ENCODE peak calls at places on chromosomes 7 and 10, in five cellular contexts. E, J, M, S and V are unnamed samples.

GRCh38 chr10:32237644-32238345 is 109.2 kb downstream of the EPC1 start:
- DNase-seq in S (no peak), J (no peak), E (no peak), M (no peak), V (no peak)

GRCh38 chr7:45294559-45294958 is 137.0 kb downstream of the RAMP3 start:
- DNase-seq in S (no peak), M (no peak), J (no peak), E (no peak), V (no peak)

GRCh38 chr7:127256326-127256725 is 3.6 kb upstream of the GRM8 start:
- DNase-seq in S (no peak), J (no peak), M (no peak), E (no peak), V (no peak)

GRCh38 chr7:16649196-16649595 is 3.2 kb downstream of the BZW2 start:
- DNase-seq in J (no peak), E (no peak), M (no peak), S (no peak), V (no peak)

GRCh38 chr7:154299736-154300135 is 247.5 kb downstream of the DPP6 start:
- DNase-seq in M (no peak), E (no peak), S (no peak), J (no peak), V (no peak)

GRCh38 chr7:7100432-7100849 is 81.9 kb upstream of the C1GALT1 start:
- DNase-seq in S (peak), M (no peak), E (no peak), J (peak), V (no peak)

GRCh38 chr7:12130664-12131063 is 80.4 kb upstream of the TMEM106B start:
- DNase-seq in S (no peak), J (no peak), E (no peak), M (no peak), V (no peak)

GRCh38 chr10:31147220-31147608 is 115.5 kb upstream of the ZNF438 start:
- DNase-seq in M (no peak), E (no peak), S (no peak), J (no peak), V (peak)

GRCh38 chr10:79137826-79138225 is 69.1 kb downstream of the ZMIZ1 start:
- DNase-seq in M (peak), E (peak), S (no peak), J (no peak), V (no peak)

GRCh38 chr7:70334295-70334694 is 736.0 kb downstream of the AUTS2 start:
- DNase-seq in S (no peak), J (no peak), E (no peak), M (no peak), V (no peak)

DNA sequence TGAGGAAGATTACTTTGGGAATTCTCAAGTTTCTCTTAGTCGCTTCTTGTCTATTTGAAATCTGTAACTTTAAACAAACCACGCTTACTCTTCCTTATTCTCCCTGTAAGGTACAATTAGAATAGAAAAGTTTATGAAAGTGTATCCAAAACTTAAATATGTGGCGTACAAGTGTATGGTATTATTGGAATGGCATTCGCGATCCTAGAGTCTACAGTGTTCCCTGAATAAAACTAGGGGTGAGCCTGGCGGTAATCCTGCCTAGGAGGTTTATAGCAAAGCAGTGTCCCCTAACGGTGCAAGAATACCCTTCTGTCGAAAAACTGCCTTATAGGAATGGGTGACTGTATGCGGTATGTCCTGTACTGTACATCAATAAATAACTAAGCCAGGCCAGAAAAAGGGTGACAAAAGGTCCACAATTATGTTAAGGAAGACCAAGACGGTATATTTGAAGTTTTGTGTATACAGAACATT is 1.2 kb downstream of the TASOR2 start:
- DNase-seq in S (no peak), J (peak), E (no peak), M (no peak), V (no peak)
- TF ChIP-seq CTCF in S (no peak), J (no peak), E (no peak), M (no peak), V (no peak)

DNA sequence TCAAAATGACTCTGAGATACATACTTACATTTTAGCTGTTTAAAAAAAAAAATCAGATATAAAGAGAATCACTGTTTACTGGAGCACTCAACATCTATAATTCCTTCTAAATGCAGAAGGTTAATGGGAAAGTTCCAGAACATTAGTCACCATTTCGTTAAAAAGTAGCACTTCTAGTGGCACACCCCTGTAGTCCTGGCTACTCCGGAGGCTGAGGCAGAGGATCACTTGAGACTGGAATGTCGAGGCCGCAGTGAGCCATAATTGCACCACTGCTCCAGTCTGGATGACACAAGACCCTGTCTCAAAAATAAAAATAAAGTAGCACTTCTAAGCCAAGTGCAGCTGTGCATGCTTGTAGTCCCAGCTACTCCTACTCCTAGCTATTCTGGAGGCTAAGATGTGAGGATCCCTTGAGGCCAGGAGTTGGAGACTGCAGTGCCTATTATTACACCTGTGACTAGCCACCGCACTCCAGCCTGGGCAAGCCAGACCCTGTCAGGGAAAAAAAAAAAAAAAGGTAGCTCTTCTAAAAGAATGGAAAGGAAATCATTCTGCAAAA is 2.2 kb downstream of the FGFBP3 start:
- DNase-seq in S (no peak), M (no peak), E (no peak), J (no peak), V (no peak)
- H3K4me3 ChIP-seq in S (peak), M (no peak), E (no peak), J (peak), V (peak)

GRCh38 chr7:128892521-128893250 is 17.8 kb downstream of the KCP start:
- DNase-seq in S (no peak), M (no peak), E (no peak), J (no peak), V (no peak)

GRCh38 chr7:128890306-128891109 is 20.0 kb downstream of the KCP start:
- DNase-seq in M (no peak), S (peak), J (peak), E (no peak), V (no peak)

GRCh38 chr7:128893251-128894100 is 17.0 kb downstream of the KCP start:
- DNase-seq in E (no peak), S (no peak), J (no peak), M (no peak), V (no peak)

GRCh38 chr7:128891942-128892269 is 18.6 kb downstream of the KCP start:
- DNase-seq in J (no peak), E (no peak), S (no peak), M (no peak), V (no peak)

GRCh38 chr7:128891110-128891941 is 19.2 kb downstream of the KCP start:
- DNase-seq in M (no peak), J (peak), E (no peak), S (peak), V (no peak)
- TF ChIP-seq CTCF in M (no peak), J (peak), E (no peak), S (peak), V (no peak)

DNA sequence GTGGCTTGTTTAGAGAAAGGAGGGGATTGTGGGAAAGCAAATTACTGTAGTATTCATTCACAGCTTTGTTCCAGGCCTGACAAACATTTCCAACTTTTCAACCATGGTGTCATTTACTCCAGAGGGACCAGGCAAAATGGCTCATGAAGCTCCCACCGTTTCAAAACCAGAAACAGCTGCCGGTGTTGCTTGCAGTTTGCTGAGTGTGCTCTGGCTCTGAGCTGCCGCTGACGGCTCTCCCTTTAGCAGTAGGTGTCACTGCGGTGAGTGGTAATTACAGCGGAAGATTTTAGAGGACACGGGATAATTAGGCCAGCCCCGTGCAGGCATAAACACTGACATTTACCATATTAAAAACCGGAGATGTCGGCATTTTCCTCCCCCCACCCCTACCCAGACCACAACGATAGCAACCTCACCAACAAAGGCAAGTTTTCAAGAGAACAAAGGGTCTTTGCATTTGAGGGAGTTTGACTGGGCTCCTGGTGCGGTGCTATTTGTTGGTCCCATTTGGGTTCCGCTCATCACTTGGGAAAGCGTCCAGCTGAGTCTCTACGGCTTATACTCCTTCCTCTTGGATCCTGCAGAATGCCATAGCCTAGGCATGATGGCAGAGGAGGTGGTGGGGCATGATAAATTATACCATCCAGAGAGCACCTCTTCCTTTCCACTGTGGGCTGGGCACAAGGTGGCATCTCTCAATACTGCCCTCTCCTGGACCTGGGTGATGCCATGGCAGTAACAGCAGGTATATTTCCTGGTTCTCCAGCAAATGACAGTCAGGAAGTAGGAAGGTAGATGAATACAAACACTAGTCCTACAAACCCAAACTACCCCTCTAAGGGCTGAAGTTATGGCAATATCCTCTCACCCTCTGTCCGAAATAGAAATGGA is 1005.2 kb downstream of the KCNMA1 start:
- DNase-seq in J (peak), S (peak), E (no peak), M (peak), V (no peak)
- H3K4me3 ChIP-seq in J (peak), S (peak), E (no peak), M (no peak), V (no peak)

DNA sequence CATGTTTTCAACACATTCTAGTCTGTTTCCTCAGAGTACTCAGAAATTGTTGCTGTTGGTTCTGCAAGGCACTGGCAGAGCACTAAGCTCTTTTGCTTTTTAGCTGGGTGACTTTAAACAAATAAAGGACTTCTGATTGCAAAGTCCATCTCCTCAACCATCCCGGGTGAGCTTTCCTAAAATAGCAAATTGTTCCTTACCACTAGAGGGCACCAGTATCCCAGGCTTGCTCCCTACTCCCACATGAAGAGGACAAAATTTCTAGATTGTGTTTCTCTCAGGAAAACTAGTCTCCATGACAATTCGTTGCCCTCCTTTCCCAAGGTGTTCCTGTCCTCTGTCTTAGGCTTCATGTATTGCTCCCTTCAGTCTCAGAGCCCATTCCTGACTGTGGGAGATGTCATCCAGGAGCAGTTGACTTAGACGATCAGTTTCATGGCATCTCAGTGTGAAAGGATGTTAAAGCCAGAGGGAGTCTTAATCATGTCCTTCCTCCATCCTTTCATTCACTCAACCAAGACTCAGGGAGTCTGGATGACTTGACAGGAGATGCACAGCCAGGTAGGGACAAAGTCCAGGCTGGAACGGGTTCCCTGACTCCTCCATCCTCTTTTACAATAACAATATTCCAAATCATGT is 23.8 kb downstream of the OPALIN start:
- DNase-seq in S (peak), E (no peak), J (peak), M (peak), V (peak)
- TF ChIP-seq CTCF in S (peak), E (peak), J (peak), M (peak), V (peak)

GRCh38 chr10:8544500-8544899 is 490.0 kb downstream of the GATA3 start:
- DNase-seq in M (no peak), S (no peak), J (no peak), E (no peak), V (no peak)
- H3K4me3 ChIP-seq in M (no peak), S (no peak), J (no peak), E (no peak), V (no peak)

GRCh38 chr10:20608503-20608902 is 288.6 kb downstream of the NEBL start:
- DNase-seq in E (no peak), J (no peak), M (no peak), S (no peak), V (no peak)
- TF ChIP-seq CTCF in E (no peak), J (no peak), M (no peak), S (no peak), V (no peak)

GRCh38 chr7:151446412-151446811 is 6.5 kb upstream of the CRYGN start:
- DNase-seq in M (no peak), J (no peak), S (no peak), E (no peak), V (no peak)

GRCh38 chr7:151448261-151449252 is 8.6 kb upstream of the CRYGN start:
- DNase-seq in M (peak), J (peak), S (peak), E (peak), V (no peak)

GRCh38 chr7:151449990-151450389 is 10.0 kb upstream of the CRYGN start:
- DNase-seq in S (no peak), J (no peak), M (no peak), E (no peak), V (no peak)

GRCh38 chr7:151447312-151447711 is 7.4 kb upstream of the CRYGN start:
- DNase-seq in J (no peak), E (no peak), S (no peak), M (no peak), V (no peak)

GRCh38 chr7:151447901-151448260 is 7.9 kb upstream of the CRYGN start:
- DNase-seq in J (no peak), M (no peak), S (no peak), E (no peak), V (no peak)
- H3K4me3 ChIP-seq in J (peak), M (peak), S (no peak), E (peak), V (peak)

DNA sequence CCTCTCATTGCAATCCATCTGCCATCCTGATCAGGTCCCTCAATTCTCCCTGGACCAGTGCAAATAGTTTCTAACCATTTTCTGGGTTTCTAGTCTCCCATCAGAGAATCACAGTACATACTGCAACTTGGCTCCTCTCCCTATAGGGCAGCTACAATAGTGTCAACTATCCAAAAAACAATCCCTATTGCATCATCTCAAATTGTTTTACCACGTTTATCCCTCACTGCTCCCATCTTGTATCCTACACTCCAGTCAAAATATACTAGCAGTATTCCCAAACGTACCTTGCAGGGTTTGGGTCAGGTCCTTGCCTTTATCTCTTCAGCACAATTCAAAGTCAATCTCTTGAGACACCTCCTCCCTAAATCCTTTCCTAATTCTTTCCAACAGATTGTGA is 23.6 kb downstream of the ASB15 start:
- DNase-seq in J (no peak), E (no peak), M (no peak), S (no peak), V (no peak)
- TF ChIP-seq CTCF in J (no peak), E (no peak), M (no peak), S (no peak), V (no peak)